ENCODE peak calls at places on chromosomes 1 and 21, in five cellular contexts. One of them, this sample, is unnamed.

GRCh38 chr1:41462680-41463004 is 21.8 kb downstream of the EDN2 start:
- DNase-seq in HFF-Myc: no peak
- DNase-seq in activated T-helper 1 cell treated with Interleukin-2 at 50 U/mL for 16 hours: no peak
- DNase-seq in NCI-H1436: no peak
- DNase-seq in hippocampal formation: no peak
- DNase-seq in this sample: no peak

GRCh38 chr1:245197911-245198379 is 43.2 kb downstream of the KIF26B start:
- DNase-seq in hippocampal formation: no peak
- DNase-seq in NCI-H1436: no peak
- DNase-seq in activated T-helper 1 cell treated with Interleukin-2 at 50 U/mL for 16 hours: no peak
- DNase-seq in HFF-Myc: peak; percentile 40
- DNase-seq in this sample: peak; percentile 75

GRCh38 chr1:54743416-54743815 is 20.9 kb downstream of the PARS2 start:
- DNase-seq in hippocampal formation: no peak
- DNase-seq in NCI-H1436: no peak
- DNase-seq in HFF-Myc: no peak
- DNase-seq in activated T-helper 1 cell treated with Interleukin-2 at 50 U/mL for 16 hours: no peak
- DNase-seq in this sample: no peak

GRCh38 chr21:36463991-36464390 is 15.9 kb downstream of the CLDN14 start:
- DNase-seq in hippocampal formation: no peak
- DNase-seq in HFF-Myc: no peak
- DNase-seq in NCI-H1436: no peak
- DNase-seq in activated T-helper 1 cell treated with Interleukin-2 at 50 U/mL for 16 hours: no peak
- DNase-seq in this sample: no peak

GRCh38 chr1:185966487-185966886 is 232.3 kb downstream of the HMCN1 start:
- DNase-seq in activated T-helper 1 cell treated with Interleukin-2 at 50 U/mL for 16 hours: no peak
- DNase-seq in hippocampal formation: no peak
- DNase-seq in HFF-Myc: no peak
- DNase-seq in NCI-H1436: no peak
- DNase-seq in this sample: no peak

GRCh38 chr1:37392051-37392450 is 82.3 kb upstream of the ZC3H12A start:
- DNase-seq in NCI-H1436: no peak
- DNase-seq in activated T-helper 1 cell treated with Interleukin-2 at 50 U/mL for 16 hours: no peak
- DNase-seq in hippocampal formation: no peak
- DNase-seq in HFF-Myc: no peak
- DNase-seq in this sample: no peak

GRCh38 chr1:219567341-219567947 is 45.5 kb downstream of the ZC3H11B start:
- DNase-seq in NCI-H1436: peak; percentile 67
- DNase-seq in HFF-Myc: no peak
- DNase-seq in activated T-helper 1 cell treated with Interleukin-2 at 50 U/mL for 16 hours: no peak
- DNase-seq in hippocampal formation: peak; percentile 66
- DNase-seq in this sample: no peak

GRCh38 chr1:184535191-184535970 is 148.6 kb downstream of the C1orf21 start:
- DNase-seq in hippocampal formation: no peak
- DNase-seq in NCI-H1436: no peak
- DNase-seq in HFF-Myc: no peak
- DNase-seq in activated T-helper 1 cell treated with Interleukin-2 at 50 U/mL for 16 hours: no peak
- DNase-seq in this sample: peak; percentile 59

GRCh38 chr1:183306317-183307042 is 111.7 kb downstream of the NMNAT2 start:
- DNase-seq in activated T-helper 1 cell treated with Interleukin-2 at 50 U/mL for 16 hours: no peak
- DNase-seq in NCI-H1436: no peak
- DNase-seq in hippocampal formation: no peak
- DNase-seq in HFF-Myc: no peak
- DNase-seq in this sample: no peak

GRCh38 chr1:186750250-186750649 is 70.0 kb upstream of the PTGS2 start:
- DNase-seq in activated T-helper 1 cell treated with Interleukin-2 at 50 U/mL for 16 hours: no peak
- DNase-seq in HFF-Myc: no peak
- DNase-seq in hippocampal formation: no peak
- DNase-seq in NCI-H1436: no peak
- DNase-seq in this sample: no peak

GRCh38 chr1:203351037-203351625 is at the start of gene FMOD:
- DNase-seq in NCI-H1436: no peak
- DNase-seq in hippocampal formation: no peak
- DNase-seq in HFF-Myc: no peak
- DNase-seq in activated T-helper 1 cell treated with Interleukin-2 at 50 U/mL for 16 hours: no peak
- DNase-seq in this sample: no peak

GRCh38 chr1:183812111-183812510 is 7.2 kb downstream of the RGL1 start:
- DNase-seq in HFF-Myc: no peak
- DNase-seq in activated T-helper 1 cell treated with Interleukin-2 at 50 U/mL for 16 hours: no peak
- DNase-seq in hippocampal formation: no peak
- DNase-seq in NCI-H1436: no peak
- DNase-seq in this sample: no peak

GRCh38 chr1:223331929-223332328 is 32.0 kb downstream of the SUSD4 start:
- DNase-seq in HFF-Myc: no peak
- DNase-seq in activated T-helper 1 cell treated with Interleukin-2 at 50 U/mL for 16 hours: no peak
- DNase-seq in hippocampal formation: no peak
- DNase-seq in NCI-H1436: no peak
- DNase-seq in this sample: no peak

GRCh38 chr1:14697371-14697770 is 98.9 kb downstream of the KAZN start:
- DNase-seq in activated T-helper 1 cell treated with Interleukin-2 at 50 U/mL for 16 hours: no peak
- DNase-seq in NCI-H1436: no peak
- DNase-seq in hippocampal formation: no peak
- DNase-seq in HFF-Myc: no peak
- DNase-seq in this sample: no peak

GRCh38 chr21:26715878-26716506 is 129.2 kb downstream of the ADAMTS1 start:
- DNase-seq in NCI-H1436: no peak
- DNase-seq in HFF-Myc: peak; percentile 16
- DNase-seq in hippocampal formation: peak; percentile 56
- DNase-seq in activated T-helper 1 cell treated with Interleukin-2 at 50 U/mL for 16 hours: no peak
- DNase-seq in this sample: no peak

GRCh38 chr21:28754127-28754611 is 238.5 kb downstream of the LTN1 start:
- DNase-seq in activated T-helper 1 cell treated with Interleukin-2 at 50 U/mL for 16 hours: no peak
- DNase-seq in hippocampal formation: no peak
- DNase-seq in NCI-H1436: no peak
- DNase-seq in HFF-Myc: peak; percentile 87
- DNase-seq in this sample: peak; percentile 91

GRCh38 chr1:54132485-54132884 is 20.3 kb downstream of the CDCP2 start:
- DNase-seq in activated T-helper 1 cell treated with Interleukin-2 at 50 U/mL for 16 hours: no peak
- DNase-seq in hippocampal formation: no peak
- DNase-seq in NCI-H1436: no peak
- DNase-seq in HFF-Myc: no peak
- DNase-seq in this sample: no peak

GRCh38 chr21:44379991-44380865 is 26.8 kb downstream of the TRPM2 start:
- DNase-seq in activated T-helper 1 cell treated with Interleukin-2 at 50 U/mL for 16 hours: no peak
- DNase-seq in NCI-H1436: no peak
- DNase-seq in HFF-Myc: no peak
- DNase-seq in hippocampal formation: no peak
- DNase-seq in this sample: no peak

GRCh38 chr21:34636961-34637360 is 22.0 kb upstream of the RCAN1 start:
- DNase-seq in activated T-helper 1 cell treated with Interleukin-2 at 50 U/mL for 16 hours: no peak
- DNase-seq in NCI-H1436: no peak
- DNase-seq in HFF-Myc: no peak
- DNase-seq in hippocampal formation: no peak
- DNase-seq in this sample: no peak

GRCh38 chr1:154772056-154772455 is 98.0 kb downstream of the KCNN3 start:
- DNase-seq in HFF-Myc: no peak
- DNase-seq in NCI-H1436: no peak
- DNase-seq in hippocampal formation: no peak
- DNase-seq in activated T-helper 1 cell treated with Interleukin-2 at 50 U/mL for 16 hours: no peak
- DNase-seq in this sample: no peak

GRCh38 chr1:100164226-100164625 is 13.8 kb downstream of the LRRC39 start:
- DNase-seq in HFF-Myc: no peak
- DNase-seq in NCI-H1436: no peak
- DNase-seq in hippocampal formation: peak; percentile 23
- DNase-seq in activated T-helper 1 cell treated with Interleukin-2 at 50 U/mL for 16 hours: no peak
- DNase-seq in this sample: no peak

GRCh38 chr21:46097826-46098286 is at the start of gene COL6A2:
- DNase-seq in NCI-H1436: no peak
- DNase-seq in activated T-helper 1 cell treated with Interleukin-2 at 50 U/mL for 16 hours: peak; percentile 27
- DNase-seq in HFF-Myc: no peak
- DNase-seq in hippocampal formation: no peak
- DNase-seq in this sample: no peak

GRCh38 chr21:32138658-32139057 is 140.2 kb downstream of the MIS18A start:
- DNase-seq in HFF-Myc: no peak
- DNase-seq in hippocampal formation: no peak
- DNase-seq in activated T-helper 1 cell treated with Interleukin-2 at 50 U/mL for 16 hours: no peak
- DNase-seq in NCI-H1436: no peak
- DNase-seq in this sample: no peak

GRCh38 chr1:206923009-206923960 is 1.5 kb upstream of the FCMR start:
- DNase-seq in NCI-H1436: no peak
- DNase-seq in activated T-helper 1 cell treated with Interleukin-2 at 50 U/mL for 16 hours: peak; percentile 69
- DNase-seq in HFF-Myc: no peak
- DNase-seq in hippocampal formation: no peak
- DNase-seq in this sample: no peak

GRCh38 chr1:11952455-11953109 is 18.1 kb downstream of the PLOD1 start:
- DNase-seq in activated T-helper 1 cell treated with Interleukin-2 at 50 U/mL for 16 hours: no peak
- DNase-seq in hippocampal formation: peak; percentile 58
- DNase-seq in NCI-H1436: no peak
- DNase-seq in HFF-Myc: no peak
- DNase-seq in this sample: no peak

GRCh38 chr1:3132685-3133084 is 63.7 kb downstream of the PRDM16 start:
- DNase-seq in hippocampal formation: no peak
- DNase-seq in HFF-Myc: no peak
- DNase-seq in activated T-helper 1 cell treated with Interleukin-2 at 50 U/mL for 16 hours: no peak
- DNase-seq in NCI-H1436: no peak
- DNase-seq in this sample: no peak